ENCODE peak calls at places on chromosomes 13 and 19, in eight cellular contexts. D is H54, O is tibial nerve, V is IMR-90, T is body of pancreas, M is gastrocnemius medialis, F is breast epithelium, A is ovary. X is an unnamed sample.

GRCh38 chr13:99572131-99572530 is 70.9 kb downstream of the TM9SF2 start:
- DNase-seq in D (no peak), O (no peak), V (peak; percentile 4), T (no peak), M (no peak), F (no peak), A (no peak), X (no peak)

GRCh38 chr13:99542788-99543406 is 41.6 kb downstream of the TM9SF2 start:
- DNase-seq in D (no peak), O (no peak), V (no peak), T (no peak), M (no peak), F (no peak), A (no peak), X (no peak)

GRCh38 chr19:48961051-48961649 is 4.0 kb upstream of the FTL start:
- DNase-seq in D (no peak), O (no peak), V (no peak), T (no peak), M (no peak), F (no peak), A (peak; percentile 61), X (no peak)

GRCh38 chr19:3500429-3501101 is at the start of gene DOHH:
- DNase-seq in D (peak; percentile 99), O (peak; percentile 94), V (peak; percentile 96), T (peak; percentile 96), M (peak; percentile 91), F (peak; percentile 94), A (peak; percentile 96), X (peak; percentile 99)

GRCh38 chr19:6519289-6519688 is 11.5 kb upstream of the TNFSF9 start:
- DNase-seq in D (no peak), O (no peak), V (peak; percentile 61), T (no peak), M (no peak), F (no peak), A (no peak), X (no peak)

GRCh38 chr13:94322925-94323324 is 156.6 kb downstream of the DCT start:
- DNase-seq in D (no peak), O (no peak), V (no peak), T (no peak), M (no peak), F (no peak), A (no peak), X (no peak)

GRCh38 chr13:79108914-79109643 is 297.0 kb downstream of the RBM26 start:
- DNase-seq in D (no peak), O (no peak), V (no peak), T (no peak), M (no peak), F (no peak), A (no peak), X (no peak)

GRCh38 chr13:96141032-96141431 is 51.1 kb downstream of the HS6ST3 start:
- DNase-seq in D (no peak), O (no peak), V (peak; percentile 2), T (no peak), M (no peak), F (no peak), A (no peak), X (peak; percentile 5)

GRCh38 chr19:42410371-42410770 is 16.8 kb downstream of the LIPE start:
- DNase-seq in D (no peak), O (no peak), V (no peak), T (no peak), M (no peak), F (no peak), A (no peak), X (no peak)

GRCh38 chr19:8262431-8262830 is 45.7 kb downstream of the CD320 start:
- DNase-seq in D (no peak), O (no peak), V (no peak), T (no peak), M (no peak), F (no peak), A (no peak), X (no peak)

GRCh38 chr19:49421039-49421877 is 2.0 kb downstream of the PTH2 start:
- DNase-seq in D (no peak), O (peak; percentile 45), V (peak; percentile 17), T (peak; percentile 67), M (no peak), F (peak; percentile 54), A (no peak), X (no peak)

GRCh38 chr13:34964558-34964957 is 22.5 kb downstream of the NBEA start:
- DNase-seq in D (no peak), O (no peak), V (no peak), T (no peak), M (no peak), F (no peak), A (no peak), X (no peak)

DNA sequence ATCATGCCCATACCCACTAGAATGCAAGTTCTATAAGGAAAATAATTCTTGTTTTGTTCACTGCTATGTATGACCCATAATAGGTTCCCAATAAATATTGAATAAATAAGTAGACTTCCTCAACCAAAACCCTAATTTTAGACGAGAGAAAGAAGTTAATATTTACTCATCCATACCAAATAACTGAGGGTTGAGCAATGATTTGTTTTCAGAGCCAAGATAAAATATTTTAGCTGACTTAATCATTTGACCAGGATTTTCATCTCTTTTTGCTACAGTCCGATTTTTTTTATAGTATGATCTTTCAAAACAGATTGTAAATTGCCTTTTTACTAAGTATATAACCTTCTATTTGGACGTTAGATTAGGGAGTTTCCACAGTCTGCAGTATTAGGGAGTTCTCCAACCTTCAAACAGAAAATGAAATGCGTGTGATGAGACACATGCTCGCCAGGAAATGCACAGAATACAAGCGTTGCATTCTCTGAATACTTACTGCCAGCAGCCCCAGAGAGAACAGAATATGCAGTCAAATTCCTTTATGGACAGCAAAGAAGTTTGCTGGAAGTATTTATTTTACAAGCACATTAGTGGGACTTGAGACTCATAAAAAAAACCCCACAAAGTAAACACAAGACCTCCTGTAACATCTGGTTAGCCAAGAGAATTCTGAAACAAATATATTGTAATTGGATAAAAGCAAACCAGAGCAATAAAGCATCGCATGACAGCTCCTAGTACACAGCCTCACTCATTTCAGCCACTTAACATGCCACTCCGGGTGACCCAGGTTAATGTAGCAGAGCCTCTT is 230.0 kb downstream of the MYO16 start:
- DNase-seq in D (no peak), O (no peak), V (peak; percentile 92), T (no peak), M (no peak), F (no peak), A (no peak), X (no peak)
- TF ChIP-seq POLR2A in D (no peak), O (no peak), V (no peak), T (no peak), M (no peak), F (no peak), A (no peak), X (no peak)

GRCh38 chr13:111531505-111531904 is 211.1 kb downstream of the TEX29 start:
- DNase-seq in D (no peak), O (no peak), V (peak; percentile 0), T (peak; percentile 36), M (no peak), F (no peak), A (no peak), X (no peak)
- TF ChIP-seq POLR2A in D (no peak), O (no peak), V (no peak), T (no peak), M (no peak), F (no peak), A (no peak), X (no peak)

DNA sequence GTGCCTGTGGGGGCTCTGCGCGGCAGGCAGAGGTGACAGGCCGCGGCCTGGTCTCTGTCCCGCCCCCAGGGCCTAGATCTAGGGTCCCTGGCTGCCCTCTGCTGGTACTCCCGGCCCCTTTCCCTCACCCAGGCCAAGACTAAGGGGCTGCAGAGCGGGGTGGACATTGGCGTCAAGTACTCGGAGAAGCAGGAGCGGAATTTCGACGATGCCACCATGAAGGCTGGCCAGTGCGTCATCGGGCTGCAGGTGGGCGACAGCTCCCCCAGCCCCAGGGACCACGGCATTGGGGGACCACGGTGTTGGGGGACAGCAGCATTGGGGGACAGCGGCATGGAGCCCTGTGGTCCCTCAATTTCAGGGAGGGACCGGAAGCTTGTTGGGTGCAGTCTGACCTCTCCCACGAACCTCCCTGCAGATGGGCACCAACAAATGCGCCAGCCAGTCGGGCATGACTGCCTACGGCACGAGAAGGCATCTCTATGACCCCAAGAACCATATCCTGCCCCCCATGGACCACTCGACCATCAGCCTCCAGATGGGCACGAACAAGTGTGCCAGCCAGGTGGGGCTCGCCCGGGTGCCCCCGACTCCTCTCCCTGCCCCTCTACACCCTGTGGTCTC is 3.8 kb upstream of the ABCA7 start:
- DNase-seq in D (no peak), O (no peak), V (no peak), T (no peak), M (no peak), F (no peak), A (no peak), X (no peak)
- TF ChIP-seq POLR2A in D (no peak), O (no peak), V (peak; percentile 11), T (no peak), M (no peak), F (no peak), A (no peak), X (no peak)

GRCh38 chr19:34359140-34359953 is 5.6 kb upstream of the GPI start:
- DNase-seq in D (peak; percentile 100), O (peak; percentile 87), V (peak; percentile 96), T (peak; percentile 99), M (peak; percentile 92), F (peak; percentile 93), A (peak; percentile 97), X (peak; percentile 99)
- TF ChIP-seq POLR2A in D (peak; percentile 79), O (peak; percentile 66), V (no peak), T (peak; percentile 70), M (peak; percentile 57), F (peak; percentile 50), A (peak; percentile 16), X (peak; percentile 51)

GRCh38 chr19:35511337-35511736 is 2.1 kb downstream of the DMKN start:
- DNase-seq in D (no peak), O (no peak), V (no peak), T (no peak), M (no peak), F (no peak), A (no peak), X (no peak)

GRCh38 chr19:35509018-35509652 is 4.3 kb downstream of the DMKN start:
- DNase-seq in D (no peak), O (no peak), V (no peak), T (peak; percentile 87), M (no peak), F (peak; percentile 68), A (peak; percentile 49), X (no peak)

GRCh38 chr19:35508129-35508528 is 5.3 kb downstream of the DMKN start:
- DNase-seq in D (no peak), O (no peak), V (no peak), T (no peak), M (no peak), F (no peak), A (no peak), X (no peak)

GRCh38 chr19:35510626-35510964 is 2.9 kb downstream of the DMKN start:
- DNase-seq in D (no peak), O (no peak), V (no peak), T (no peak), M (no peak), F (no peak), A (no peak), X (no peak)

GRCh38 chr19:35509861-35510625 is 3.4 kb downstream of the DMKN start:
- DNase-seq in D (peak; percentile 95), O (peak; percentile 66), V (peak; percentile 22), T (peak; percentile 90), M (no peak), F (peak; percentile 83), A (peak; percentile 89), X (peak; percentile 74)
- TF ChIP-seq POLR2A in D (no peak), O (no peak), V (no peak), T (peak; percentile 92), M (no peak), F (no peak), A (peak; percentile 51), X (no peak)

X was measured in erythroblast.